ENCODE peak calls at places on chromosomes 5 and 9, in nine cellular contexts. M, X, D, S, P, T, Y, N and H are unnamed samples.

GRCh38 chr9:91089405-91090131 is 272.1 kb downstream of the AUH start:
- DNase-seq in Y (peak), T (no peak), D (no peak), M (no peak), N (peak), S (no peak), P (peak), X (no peak), H (peak)

GRCh38 chr9:134505032-134505431 is 136.6 kb upstream of the COL5A1 start:
- DNase-seq in Y (no peak), N (no peak), D (no peak), P (no peak), X (no peak), M (no peak), T (no peak), S (no peak), H (no peak)

GRCh38 chr9:129497837-129498450 is 123.0 kb downstream of the C9orf50 start:
- DNase-seq in T (no peak), X (no peak), N (no peak), S (no peak), M (no peak), P (no peak), D (no peak), Y (no peak), H (no peak)

GRCh38 chr5:71816307-71816706 is 97.2 kb downstream of the CARTPT start:
- DNase-seq in S (no peak), M (no peak), N (no peak), P (no peak), Y (no peak), X (no peak), T (no peak), D (no peak), H (no peak)

GRCh38 chr9:126883636-126884035 is 23.2 kb downstream of the ZBTB34 start:
- DNase-seq in P (no peak), X (no peak), T (no peak), S (no peak), N (peak), D (no peak), M (no peak), Y (no peak), H (no peak)

GRCh38 chr9:111896942-111897830 is 572 bp downstream of the UGCG start:
- DNase-seq in N (peak), Y (peak), X (no peak), S (peak), T (no peak), M (no peak), D (no peak), P (peak), H (peak)

GRCh38 chr9:78566948-78567675 is 270.2 kb downstream of the PSAT1 start:
- DNase-seq in P (peak), D (no peak), X (no peak), M (no peak), Y (peak), T (no peak), S (peak), N (no peak), H (no peak)

GRCh38 chr5:96330532-96331140 is 102.4 kb downstream of the PCSK1 start:
- DNase-seq in M (no peak), P (no peak), N (no peak), X (no peak), Y (no peak), S (no peak), D (no peak), T (no peak), H (no peak)

GRCh38 chr5:10607666-10608442 is 44.0 kb downstream of the ANKRD33B start:
- DNase-seq in S (no peak), N (peak), D (no peak), P (peak), T (peak), X (no peak), M (no peak), Y (peak), H (no peak)

GRCh38 chr5:96254980-96255681 is 177.9 kb downstream of the PCSK1 start:
- DNase-seq in T (peak), P (peak), M (no peak), D (no peak), S (peak), X (no peak), N (no peak), Y (peak), H (peak)

GRCh38 chr5:137280656-137281055 is 218.5 kb downstream of the SPOCK1 start:
- DNase-seq in Y (no peak), T (no peak), D (no peak), P (no peak), X (no peak), M (no peak), N (no peak), S (no peak), H (no peak)

GRCh38 chr5:127417534-127417933 is 99.9 kb upstream of the PRRC1 start:
- DNase-seq in X (no peak), S (no peak), P (no peak), Y (no peak), D (no peak), N (no peak), M (no peak), T (no peak), H (no peak)

GRCh38 chr5:83401122-83401620 is 70.4 kb upstream of the VCAN start:
- DNase-seq in M (no peak), T (no peak), D (no peak), Y (no peak), S (no peak), X (no peak), N (no peak), P (no peak), H (no peak)

GRCh38 chr9:136576269-136576626 is 30.4 kb upstream of the NOTCH1 start:
- DNase-seq in X (no peak), Y (no peak), D (no peak), T (no peak), M (no peak), P (no peak), S (peak), N (no peak), H (no peak)

GRCh38 chr9:127520941-127521918 is 69.9 kb downstream of the LRSAM1 start:
- DNase-seq in M (no peak), D (no peak), N (no peak), X (no peak), T (peak), S (no peak), Y (peak), P (peak), H (no peak)

GRCh38 chr9:88660611-88661010 is 125.6 kb downstream of the NXNL2 start:
- DNase-seq in N (peak), S (peak), P (no peak), T (no peak), Y (no peak), M (no peak), X (no peak), D (no peak), H (no peak)

GRCh38 chr9:112086627-112087026 is 88.5 kb downstream of the SUSD1 start:
- DNase-seq in P (no peak), N (peak), T (no peak), S (peak), Y (peak), D (no peak), M (no peak), X (no peak), H (peak)

GRCh38 chr9:6417186-6417585 is 4.2 kb downstream of the UHRF2 start:
- DNase-seq in N (no peak), D (no peak), T (no peak), M (no peak), P (no peak), Y (peak), S (no peak), X (no peak), H (no peak)

GRCh38 chr9:130382636-130383349 is 62.0 kb upstream of the ASS1 start:
- DNase-seq in T (no peak), D (no peak), X (no peak), N (no peak), Y (no peak), M (no peak), P (no peak), S (no peak), H (no peak)

GRCh38 chr5:58314356-58315045 is 145.4 kb downstream of the PLK2 start:
- DNase-seq in X (no peak), M (no peak), S (no peak), P (no peak), N (no peak), D (no peak), Y (no peak), T (no peak), H (peak)

GRCh38 chr5:122839731-122840130 is 5.7 kb upstream of the SNX24 start:
- DNase-seq in P (no peak), D (no peak), S (no peak), T (no peak), N (no peak), M (no peak), Y (no peak), X (no peak), H (no peak)

GRCh38 chr9:107742531-107743309 is 253.2 kb upstream of the KLF4 start:
- DNase-seq in P (no peak), Y (no peak), X (no peak), M (no peak), S (no peak), T (no peak), D (no peak), N (no peak), H (no peak)

GRCh38 chr9:7970666-7971335 is 171.2 kb upstream of the DMAC1 start:
- DNase-seq in T (no peak), Y (no peak), P (no peak), M (no peak), S (no peak), N (no peak), X (no peak), D (no peak), H (no peak)

GRCh38 chr9:135978650-135979461 is 17.7 kb upstream of the UBAC1 start:
- DNase-seq in P (no peak), N (no peak), M (no peak), Y (peak), T (no peak), S (no peak), X (peak), D (peak), H (no peak)

GRCh38 chr9:2613730-2614271 is 7.8 kb upstream of the VLDLR start:
- DNase-seq in D (no peak), X (no peak), T (no peak), S (no peak), N (no peak), Y (no peak), M (no peak), P (no peak), H (no peak)

GRCh38 chr5:29208026-29208425 is 1985.5 kb upstream of the CDH6 start:
- DNase-seq in N (no peak), T (no peak), X (no peak), M (no peak), D (no peak), S (no peak), Y (no peak), P (peak), H (no peak)

GRCh38 chr5:40587284-40587882 is 92.3 kb upstream of the PTGER4 start:
- DNase-seq in M (no peak), T (no peak), X (no peak), P (no peak), D (no peak), S (no peak), N (no peak), Y (no peak), H (no peak)

GRCh38 chr5:146015001-146015400 is 78.6 kb downstream of the SH3RF2 start:
- DNase-seq in X (no peak), P (no peak), Y (no peak), T (no peak), N (no peak), S (no peak), D (no peak), M (no peak), H (no peak)

GRCh38 chr5:74167206-74167929 is 473.2 kb downstream of the ENC1 start:
- DNase-seq in N (peak), P (peak), T (peak), D (no peak), S (peak), X (no peak), Y (peak), M (no peak), H (peak)

GRCh38 chr9:79989079-79989478 is 417.3 kb downstream of the TLE4 start:
- DNase-seq in X (no peak), D (no peak), T (no peak), Y (no peak), N (no peak), M (no peak), P (no peak), S (no peak), H (no peak)

GRCh38 chr9:85118990-85119755 is 449.6 kb downstream of the NTRK2 start:
- DNase-seq in N (no peak), X (no peak), P (no peak), Y (no peak), M (no peak), S (no peak), T (no peak), D (no peak), H (no peak)

GRCh38 chr5:37251673-37252072 is 2.5 kb upstream of the CPLANE1 start:
- DNase-seq in T (no peak), D (no peak), Y (no peak), X (no peak), N (no peak), M (no peak), S (no peak), P (no peak), H (no peak)

GRCh38 chr9:134320916-134321570 is 5.2 kb upstream of the RXRA start:
- DNase-seq in T (no peak), Y (no peak), D (no peak), N (no peak), S (no peak), M (no peak), X (no peak), P (no peak), H (no peak)

GRCh38 chr5:530556-530955 is 6.3 kb upstream of the SLC9A3 start:
- DNase-seq in X (no peak), M (no peak), Y (no peak), N (no peak), T (no peak), D (no peak), S (no peak), P (no peak), H (no peak)

GRCh38 chr5:157947156-157947555 is 88.2 kb upstream of the CLINT1 start:
- DNase-seq in P (no peak), S (no peak), Y (no peak), N (no peak), D (no peak), M (no peak), T (no peak), X (no peak), H (no peak)

GRCh38 chr9:115015018-115015635 is 84.7 kb upstream of the TNFSF8 start:
- DNase-seq in P (no peak), Y (peak), N (peak), S (peak), X (no peak), D (peak), M (no peak), T (peak), H (peak)